ENCODE peak calls at places on chromosomes 6 and 20, in seven cellular contexts. F is nephron progenitor cell, V is B cell, D is AG04449, R is H54, Z is non-pigmented ciliary epithelial cell, T is MV-4-11. O is an unnamed sample.

GRCh38 chr6:53796451-53796780 is 1.6 kb downstream of the LRRC1 start:
- DNase-seq in F (no peak), R (no peak), V (no peak), T (no peak), D (no peak), Z (no peak), O (no peak)

GRCh38 chr20:19374066-19374615 is 161.7 kb downstream of the SLC24A3 start:
- DNase-seq in T (no peak), D (no peak), F (no peak), Z (no peak), R (no peak), V (no peak), O (no peak)

GRCh38 chr6:102022803-102023202 is 629.3 kb downstream of the GRIK2 start:
- DNase-seq in D (no peak), T (no peak), Z (no peak), R (no peak), V (no peak), F (no peak), O (no peak)

GRCh38 chr6:110703906-110704594 is 111.2 kb downstream of the CDK19 start:
- DNase-seq in Z (no peak), T (peak), V (no peak), R (no peak), D (no peak), F (no peak), O (no peak)

GRCh38 chr6:113381232-113381631 is 475.9 kb upstream of the MARCKS start:
- DNase-seq in F (no peak), D (no peak), V (no peak), R (no peak), Z (no peak), T (no peak), O (no peak)

GRCh38 chr20:46621492-46621891 is 29.8 kb downstream of the SLC13A3 start:
- DNase-seq in R (no peak), T (no peak), Z (peak), F (no peak), D (peak), V (no peak), O (no peak)

GRCh38 chr20:57680934-57681914 is 28.6 kb downstream of the PMEPA1 start:
- DNase-seq in V (peak), D (no peak), F (no peak), Z (no peak), T (no peak), R (no peak), O (no peak)

GRCh38 chr6:147046131-147046530 is 158.1 kb upstream of the STXBP5 start:
- DNase-seq in F (no peak), Z (no peak), T (peak), D (no peak), V (no peak), R (no peak), O (no peak)

GRCh38 chr6:1233924-1234323 is 78.0 kb upstream of the FOXQ1 start:
- DNase-seq in T (no peak), Z (no peak), D (no peak), V (no peak), R (no peak), F (no peak), O (no peak)

GRCh38 chr6:148760568-148761531 is 14.0 kb downstream of the UST start:
- DNase-seq in Z (peak), F (peak), V (peak), T (peak), R (peak), D (peak), O (peak)

GRCh38 chr20:23147964-23148720 is 62.0 kb upstream of the CD93 start:
- DNase-seq in T (peak), Z (no peak), D (no peak), V (no peak), R (peak), F (no peak), O (peak)

GRCh38 chr20:44208165-44208564 is 2.4 kb downstream of the OSER1 start:
- DNase-seq in T (no peak), R (no peak), Z (no peak), V (peak), D (no peak), F (no peak), O (no peak)

GRCh38 chr6:151958332-151958731 is 150.8 kb downstream of the ESR1 start:
- DNase-seq in Z (peak), V (no peak), D (no peak), R (no peak), F (no peak), T (peak), O (peak)

GRCh38 chr6:119466226-119466625 is 116.7 kb upstream of the MAN1A1 start:
- DNase-seq in V (no peak), R (no peak), D (no peak), T (no peak), F (no peak), Z (no peak), O (no peak)

GRCh38 chr6:43846556-43846955 is 76.5 kb downstream of the VEGFA start:
- DNase-seq in F (no peak), V (no peak), D (no peak), R (no peak), T (no peak), Z (no peak), O (no peak)

GRCh38 chr6:158233214-158233795 is 65.2 kb downstream of the GTF2H5 start:
- DNase-seq in F (peak), R (no peak), Z (no peak), D (no peak), V (no peak), T (no peak), O (no peak)

GRCh38 chr6:113860165-113860955 is 3.2 kb downstream of the MARCKS start:
- DNase-seq in Z (no peak), D (no peak), V (peak), T (no peak), F (peak), R (no peak), O (no peak)

GRCh38 chr20:23419995-23420901 is 1.0 kb downstream of the NAPB start:
- DNase-seq in T (peak), D (no peak), R (no peak), V (peak), F (peak), Z (peak), O (peak)

GRCh38 chr6:48757661-48758060 is 646.7 kb upstream of the PTCHD4 start:
- DNase-seq in T (no peak), D (no peak), V (no peak), R (no peak), F (no peak), Z (no peak), O (peak)

GRCh38 chr6:106256201-106256968 is 69.2 kb downstream of the ATG5 start:
- DNase-seq in Z (no peak), D (no peak), R (no peak), T (no peak), V (no peak), F (no peak), O (peak)

GRCh38 chr20:42366626-42367025 is 748.4 kb upstream of the CHD6 start:
- DNase-seq in Z (no peak), R (no peak), V (no peak), F (peak), T (no peak), D (no peak), O (peak)

GRCh38 chr20:56788671-56789610 is 159.8 kb downstream of the TFAP2C start:
- DNase-seq in Z (no peak), T (peak), F (no peak), R (peak), V (no peak), D (no peak), O (peak)

GRCh38 chr20:64038579-64039292 is 2.8 kb downstream of the C20orf204 start:
- DNase-seq in D (no peak), Z (no peak), T (peak), R (peak), V (peak), F (peak), O (peak)

GRCh38 chr20:47688385-47689381 is 96.6 kb downstream of the SULF2 start:
- DNase-seq in F (no peak), Z (no peak), V (no peak), T (no peak), R (no peak), D (no peak), O (no peak)

GRCh38 chr20:23293689-23294088 is 56.9 kb upstream of the NXT1 start:
- DNase-seq in R (no peak), F (no peak), T (no peak), D (no peak), V (no peak), Z (no peak), O (no peak)

GRCh38 chr6:166929534-166930189 is 26.7 kb downstream of the RNASET2 start:
- DNase-seq in D (no peak), V (peak), F (no peak), Z (no peak), R (no peak), T (peak), O (no peak)

GRCh38 chr6:79302341-79302740 is 67.9 kb upstream of the HMGN3 start:
- DNase-seq in T (no peak), F (no peak), D (no peak), R (no peak), V (no peak), Z (no peak), O (no peak)

GRCh38 chr6:14472964-14473363 is 355.4 kb downstream of the CD83 start:
- DNase-seq in R (no peak), F (no peak), V (no peak), T (peak), Z (no peak), D (no peak), O (no peak)